ENCODE peak calls at places on chromosomes 3 and 15, in ten cellular contexts. P is transverse colon, O is psoas muscle, J is pancreas, T is esophagus squamous epithelium, N is GM12878, I is tibial nerve, S is PC-9, A is neural progenitor cell, W is WERI-Rb-1. L is an unnamed sample.

GRCh38 chr3:10546181-10546624 is 40.8 kb upstream of the ATP2B2 start:
- DNase-seq in P (no peak), N (no peak), O (no peak), A (peak; percentile 50), W (no peak), T (no peak), S (no peak), I (no peak), J (no peak), L (no peak)

GRCh38 chr3:175495331-175495730 is 636.2 kb downstream of the NAALADL2 start:
- DNase-seq in P (no peak), N (no peak), I (no peak), A (no peak), J (no peak), T (no peak), S (no peak), W (no peak), O (no peak), L (no peak)

GRCh38 chr3:46695177-46695961 is 1.9 kb upstream of the ALS2CL start:
- DNase-seq in P (peak; percentile 35), I (peak; percentile 27), A (peak; percentile 64), W (peak; percentile 65), J (no peak), N (no peak), T (no peak), O (peak; percentile 80), S (no peak), L (peak; percentile 40)

GRCh38 chr15:88605507-88606436 is 15.4 kb upstream of the AEN start:
- DNase-seq in A (peak; percentile 93), N (no peak), W (peak; percentile 73), T (no peak), P (no peak), J (peak; percentile 88), S (peak; percentile 15), I (no peak), O (no peak), L (no peak)

GRCh38 chr3:70982700-70983140 is 600.8 kb downstream of the FOXP1 start:
- DNase-seq in W (no peak), T (no peak), J (no peak), N (peak; percentile 37), O (peak; percentile 62), I (peak; percentile 26), S (peak; percentile 65), A (peak; percentile 52), P (no peak), L (no peak)

GRCh38 chr3:99686955-99687612 is 48.7 kb downstream of the COL8A1 start:
- DNase-seq in P (peak; percentile 53), I (peak; percentile 54), O (peak; percentile 71), N (no peak), W (peak; percentile 72), A (peak; percentile 69), T (no peak), J (no peak), S (peak; percentile 69), L (peak; percentile 10)

GRCh38 chr15:51108933-51109550 is 14.3 kb upstream of the TNFAIP8L3 start:
- DNase-seq in O (no peak), A (no peak), P (no peak), I (no peak), N (no peak), J (no peak), T (no peak), W (no peak), S (no peak), L (no peak)

GRCh38 chr3:57892423-57892822 is 115.8 kb upstream of the FLNB start:
- DNase-seq in O (no peak), J (no peak), T (no peak), N (no peak), S (no peak), W (no peak), I (no peak), P (no peak), A (no peak), L (no peak)

GRCh38 chr3:25171118-25171912 is 256.7 kb upstream of the RARB start:
- DNase-seq in T (no peak), P (no peak), A (peak; percentile 28), W (no peak), O (no peak), N (no peak), I (no peak), S (no peak), J (no peak), L (no peak)

GRCh38 chr15:75904241-75904631 is 558 bp downstream of the FBXO22 start:
- DNase-seq in S (no peak), N (no peak), J (peak; percentile 63), I (no peak), A (peak; percentile 72), O (no peak), P (peak; percentile 50), W (peak; percentile 48), T (no peak), L (no peak)

DNA sequence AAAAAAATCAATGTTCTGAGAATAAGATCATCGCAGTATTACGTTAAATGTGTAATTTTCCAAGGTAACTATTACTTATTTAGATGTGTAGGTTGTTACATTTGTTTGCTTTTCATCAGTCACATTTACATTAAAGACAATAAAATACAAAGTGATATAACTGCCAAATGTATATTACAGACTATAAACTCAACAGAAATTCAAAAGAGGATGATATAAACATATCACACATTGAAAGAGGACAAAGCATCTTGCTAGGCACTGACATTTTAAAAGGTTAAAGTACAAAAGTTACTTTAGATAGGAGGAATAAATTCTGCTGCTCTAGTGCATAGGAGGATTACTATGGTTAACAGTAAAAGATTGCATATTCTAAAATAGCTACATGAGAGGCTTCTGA is 16.1 kb downstream of the VGLL4 start:
- DNase-seq in P (no peak), T (no peak), N (no peak), W (no peak), S (no peak), J (no peak), A (no peak), I (no peak), O (no peak), L (no peak)
- H3K36me3 ChIP-seq in P (no peaks in the 10 kb centered on the region), T (no peaks in the 10 kb centered on the region), N (no peaks in the 10 kb centered on the region), W (no peaks in the 10 kb centered on the region), S (no peaks in the 10 kb centered on the region), J (no peaks in the 10 kb centered on the region), A (no peaks in the 10 kb centered on the region), I (no peaks in the 10 kb centered on the region), O (no peaks in the 10 kb centered on the region), L (no peaks in the 10 kb centered on the region)

DNA sequence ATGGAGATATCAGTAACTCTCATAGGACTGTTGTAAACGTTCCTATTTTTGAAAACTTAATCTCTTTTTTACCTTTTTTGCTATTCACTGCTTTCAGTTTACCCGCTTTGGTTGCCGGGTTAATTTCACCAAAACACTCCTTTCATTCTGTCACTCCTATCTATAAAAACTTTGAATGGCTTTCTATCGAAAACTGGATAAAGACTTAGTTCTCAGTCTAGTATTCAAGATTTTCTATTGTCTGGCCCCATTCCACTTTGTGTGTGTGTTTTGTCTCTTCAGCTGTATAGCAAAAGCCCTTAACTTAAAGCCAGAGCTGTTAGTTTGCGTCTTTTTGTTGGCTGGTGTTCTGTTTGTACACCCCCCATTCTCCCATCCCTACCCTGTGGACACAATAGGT is 7.5 kb downstream of the PIAS1 start:
- DNase-seq in I (no peak), N (no peak), S (no peak), O (no peak), A (no peak), J (no peak), T (no peak), P (no peak), W (no peak), L (no peak)
- H3K4me3 ChIP-seq in I (no peak overlapping the region), N (peak overlapping the region; percentile 13), S (no peak overlapping the region), O (no peak overlapping the region), A (no peak overlapping the region), J (no peak overlapping the region), T (no peak overlapping the region), P (no peak overlapping the region), W (no peak overlapping the region), L (no peak overlapping the region)

GRCh38 chr15:57540736-57541135 is 51.0 kb upstream of the MYZAP start:
- DNase-seq in S (no peak), I (no peak), O (no peak), T (no peak), N (peak; percentile 61), J (no peak), P (no peak), A (no peak), W (no peak), L (no peak)

GRCh38 chr15:57537951-57538506 is 53.7 kb upstream of the MYZAP start:
- DNase-seq in A (no peak), T (no peak), S (no peak), O (no peak), I (no peak), P (no peak), W (no peak), J (no peak), N (no peak), L (no peak)

GRCh38 chr15:57537072-57537471 is 54.6 kb upstream of the MYZAP start:
- DNase-seq in I (no peak), N (no peak), T (no peak), W (no peak), O (no peak), A (peak; percentile 70), S (peak; percentile 39), P (no peak), J (no peak), L (no peak)

GRCh38 chr15:57541271-57541670 is 50.4 kb upstream of the MYZAP start:
- DNase-seq in I (no peak), T (no peak), A (no peak), S (no peak), P (no peak), W (no peak), N (no peak), J (no peak), O (no peak), L (no peak)

DNA sequence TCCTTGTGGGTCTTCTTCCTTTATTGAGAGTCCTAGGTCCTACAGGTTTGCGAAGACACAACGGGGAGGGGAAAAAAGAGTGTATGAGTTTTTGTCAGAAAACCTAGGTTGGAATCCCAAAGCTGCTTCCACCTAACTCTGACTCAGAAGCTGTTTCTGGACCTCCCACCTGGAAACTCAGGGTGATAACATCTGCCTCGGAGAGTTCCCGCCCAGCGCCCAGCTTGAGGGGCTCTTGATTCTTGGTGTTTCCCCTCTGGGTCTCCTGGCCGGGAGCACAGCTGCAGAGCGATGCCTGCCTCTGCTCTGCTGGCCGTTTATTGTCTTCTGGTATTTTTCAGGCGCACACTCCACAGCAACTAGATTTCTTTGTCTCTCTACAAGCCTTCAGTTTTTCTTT is 52.9 kb upstream of the MYZAP start:
- DNase-seq in N (no peak), I (no peak), S (no peak), O (no peak), W (no peak), T (no peak), A (no peak), J (no peak), P (no peak), L (no peak)
- TF ChIP-seq CTCF in N (no peak), I (no peak), S (no peak), O (no peak), W (no peak), T (no peak), A (no peak), J (no peak), P (no peak), L (no peak)

GRCh38 chr3:102830415-102830814 is 395.6 kb downstream of the ZPLD1 start:
- DNase-seq in O (no peak), P (no peak), S (no peak), W (no peak), N (no peak), I (no peak), T (no peak), J (peak; percentile 50), A (no peak), L (no peak)

DNA sequence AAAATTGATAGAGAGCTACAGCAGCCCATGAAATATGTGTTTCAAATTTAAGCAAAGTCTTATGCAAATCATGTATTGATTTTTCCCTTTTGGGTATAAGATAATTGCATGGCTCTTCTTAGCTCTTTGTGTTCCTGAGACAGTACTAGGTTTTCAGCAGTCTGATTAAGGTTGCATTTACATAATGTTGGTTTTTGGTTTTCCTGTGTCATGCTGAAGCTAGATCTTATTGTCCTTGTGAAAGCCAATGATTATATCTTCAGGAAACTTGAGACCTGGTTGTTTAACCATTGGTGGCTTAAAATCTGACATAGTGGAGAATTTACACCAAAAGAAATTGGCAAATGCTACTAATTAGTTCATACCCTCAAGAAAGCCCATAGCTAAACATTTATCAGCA is 392.6 kb downstream of the ZPLD1 start:
- DNase-seq in A (no peak), W (no peak), J (no peak), S (no peak), P (no peak), I (no peak), N (no peak), O (no peak), T (no peak), L (no peak)
- H3K36me3 ChIP-seq in A (no peaks in the 10 kb centered on the region), W (no peaks in the 10 kb centered on the region), J (no peaks in the 10 kb centered on the region), S (no peaks in the 10 kb centered on the region), P (no peaks in the 10 kb centered on the region), I (no peaks in the 10 kb centered on the region), N (no peaks in the 10 kb centered on the region), O (no peaks in the 10 kb centered on the region), T (no peaks in the 10 kb centered on the region), L (no peaks in the 10 kb centered on the region)